ENCODE peak calls at places on chromosomes 1 and 21, in nine cellular contexts. M is HepG2, F is natural killer cell, R is fibroblast of mammary gland, Q is neural progenitor cell, P is nephron progenitor cell, J is osteocyte, O is K562, D is cardiac muscle cell. W is an unnamed sample.

GRCh38 chr1:220368352-220369265 is 96.4 kb upstream of the RAB3GAP2 start:
- DNase-seq in M (no peak), F (no peak), R (peak), Q (no peak), P (no peak), J (no peak), O (no peak), D (peak), W (peak)

GRCh38 chr1:151370211-151370911 is 2.1 kb downstream of the SELENBP1 start:
- DNase-seq in M (no peak), F (no peak), R (no peak), Q (no peak), P (no peak), J (no peak), O (peak), D (peak), W (no peak)

GRCh38 chr1:21541835-21542234 is 32.6 kb downstream of the ALPL start:
- DNase-seq in M (no peak), F (no peak), R (peak), Q (no peak), P (no peak), J (no peak), O (no peak), D (peak), W (no peak)

GRCh38 chr1:239909894-239910293 is 181.8 kb upstream of the FMN2 start:
- DNase-seq in M (no peak), F (no peak), R (peak), Q (peak), P (no peak), J (no peak), O (no peak), D (peak), W (no peak)

GRCh38 chr1:93744299-93744988 is 62.8 kb upstream of the BCAR3 start:
- DNase-seq in M (no peak), F (no peak), R (no peak), Q (no peak), P (no peak), J (no peak), O (no peak), D (no peak), W (no peak)

GRCh38 chr1:12435639-12436344 is 182.2 kb downstream of the DHRS3 start:
- DNase-seq in M (no peak), F (no peak), R (peak), Q (no peak), P (no peak), J (no peak), O (no peak), D (peak), W (peak)

GRCh38 chr1:42038261-42038660 is 114.9 kb upstream of the GUCA2B start:
- DNase-seq in M (no peak), F (no peak), R (no peak), Q (no peak), P (no peak), J (no peak), O (no peak), D (no peak), W (no peak)

GRCh38 chr1:203491664-203492485 is 2.1 kb upstream of the OPTC start:
- DNase-seq in M (no peak), F (no peak), R (no peak), Q (peak), P (no peak), J (no peak), O (no peak), D (no peak), W (no peak)

GRCh38 chr1:30852026-30852425 is 56.5 kb downstream of the SDC3 start:
- DNase-seq in M (no peak), F (no peak), R (no peak), Q (no peak), P (no peak), J (no peak), O (no peak), D (peak), W (no peak)

GRCh38 chr1:27862671-27863551 is 9.4 kb upstream of the THEMIS2 start:
- DNase-seq in M (no peak), F (no peak), R (peak), Q (no peak), P (no peak), J (no peak), O (no peak), D (peak), W (no peak)

GRCh38 chr1:26351591-26352337 is 2.2 kb downstream of the CRYBG2 start:
- DNase-seq in M (peak), F (no peak), R (peak), Q (peak), P (peak), J (no peak), O (no peak), D (no peak), W (no peak)

GRCh38 chr1:59814901-59815825 is at the start of gene HOOK1:
- DNase-seq in M (no peak), F (peak), R (no peak), Q (peak), P (no peak), J (no peak), O (no peak), D (no peak), W (no peak)

GRCh38 chr1:116870322-116870721 is 39.4 kb upstream of the PTGFRN start:
- DNase-seq in M (no peak), F (no peak), R (peak), Q (no peak), P (no peak), J (no peak), O (no peak), D (no peak), W (no peak)
- TF ChIP-seq CTCF in M (no peak), F (no peak), R (no peak), Q (no peak), P (no peak), J (no peak), O (no peak), D (no peak), W (no peak)

GRCh38 chr1:6393400-6394187 is at the start of gene ACOT7:
- DNase-seq in M (peak), F (peak), R (peak), Q (peak), P (peak), J (peak), O (peak), D (peak), W (peak)
- TF ChIP-seq CTCF in M (peak), F (no peak), R (peak), Q (no peak), P (no peak), J (peak), O (peak), D (peak), W (no peak)

GRCh38 chr1:101237229-101237837 is 514 bp downstream of the S1PR1 start:
- DNase-seq in M (no peak), F (no peak), R (peak), Q (peak), P (peak), J (no peak), O (no peak), D (peak), W (peak)

GRCh38 chr1:101238041-101238515 is 1.3 kb downstream of the S1PR1 start:
- DNase-seq in M (no peak), F (peak), R (no peak), Q (peak), P (peak), J (no peak), O (no peak), D (no peak), W (peak)

GRCh38 chr1:101238681-101239094 is 1.9 kb downstream of the S1PR1 start:
- DNase-seq in M (peak), F (peak), R (peak), Q (peak), P (peak), J (peak), O (peak), D (peak), W (peak)

GRCh38 chr1:101240041-101240430 is 3.2 kb downstream of the S1PR1 start:
- DNase-seq in M (no peak), F (no peak), R (no peak), Q (no peak), P (no peak), J (no peak), O (no peak), D (no peak), W (no peak)

DNA sequence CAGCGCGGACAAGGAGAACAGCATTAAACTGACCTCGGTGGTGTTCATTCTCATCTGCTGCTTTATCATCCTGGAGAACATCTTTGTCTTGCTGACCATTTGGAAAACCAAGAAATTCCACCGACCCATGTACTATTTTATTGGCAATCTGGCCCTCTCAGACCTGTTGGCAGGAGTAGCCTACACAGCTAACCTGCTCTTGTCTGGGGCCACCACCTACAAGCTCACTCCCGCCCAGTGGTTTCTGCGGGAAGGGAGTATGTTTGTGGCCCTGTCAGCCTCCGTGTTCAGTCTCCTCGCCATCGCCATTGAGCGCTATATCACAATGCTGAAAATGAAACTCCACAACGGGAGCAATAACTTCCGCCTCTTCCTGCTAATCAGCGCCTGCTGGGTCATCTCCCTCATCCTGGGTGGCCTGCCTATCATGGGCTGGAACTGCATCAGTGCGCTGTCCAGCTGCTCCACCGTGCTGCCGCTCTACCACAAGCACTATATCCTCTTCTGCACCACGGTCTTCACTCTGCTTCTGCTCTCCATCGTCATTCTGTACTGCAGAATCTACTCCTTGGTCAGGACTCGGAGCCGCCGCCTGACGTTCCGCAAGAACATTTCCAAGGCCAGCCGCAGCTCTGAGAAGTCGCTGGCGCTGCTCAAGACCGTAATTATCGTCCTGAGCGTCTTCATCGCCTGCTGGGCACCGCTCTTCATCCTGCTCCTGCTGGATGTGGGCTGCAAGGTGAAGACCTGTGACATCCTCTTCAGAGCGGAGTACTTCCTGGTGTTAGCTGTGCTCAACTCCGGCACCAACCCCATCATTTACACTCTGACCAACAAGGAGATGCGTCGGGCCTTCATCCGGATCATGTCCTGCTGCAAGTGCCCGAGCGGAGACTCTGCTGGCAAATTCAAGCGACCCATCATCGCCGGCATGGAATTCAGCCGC is 2.5 kb downstream of the S1PR1 start:
- DNase-seq in M (no peak), F (peak), R (no peak), Q (no peak), P (no peak), J (no peak), O (no peak), D (no peak), W (no peak)
- TF ChIP-seq CTCF in M (no peak), F (peak), R (no peak), Q (no peak), P (peak), J (peak), O (no peak), D (no peak), W (no peak)

GRCh38 chr1:198686069-198686728 is 47.4 kb downstream of the PTPRC start:
- DNase-seq in M (peak), F (no peak), R (peak), Q (no peak), P (no peak), J (no peak), O (no peak), D (peak), W (no peak)
- TF ChIP-seq CTCF in M (peak), F (peak), R (peak), Q (peak), P (no peak), J (peak), O (peak), D (peak), W (peak)

GRCh38 chr1:204619721-204620120 is 65.8 kb downstream of the LRRN2 start:
- DNase-seq in M (no peak), F (no peak), R (no peak), Q (peak), P (no peak), J (no peak), O (no peak), D (no peak), W (no peak)

GRCh38 chr1:204621391-204621790 is 64.1 kb downstream of the LRRN2 start:
- DNase-seq in M (no peak), F (no peak), R (no peak), Q (no peak), P (no peak), J (no peak), O (no peak), D (no peak), W (no peak)

GRCh38 chr1:204623365-204623893 is 62.1 kb downstream of the LRRN2 start:
- DNase-seq in M (peak), F (no peak), R (peak), Q (peak), P (peak), J (no peak), O (peak), D (peak), W (no peak)

GRCh38 chr1:204623894-204624361 is 61.6 kb downstream of the LRRN2 start:
- DNase-seq in M (peak), F (no peak), R (no peak), Q (peak), P (peak), J (no peak), O (peak), D (no peak), W (no peak)

GRCh38 chr1:204621996-204622395 is 63.5 kb downstream of the LRRN2 start:
- DNase-seq in M (no peak), F (no peak), R (no peak), Q (no peak), P (no peak), J (no peak), O (no peak), D (no peak), W (no peak)
- TF ChIP-seq CTCF in M (no peak), F (no peak), R (no peak), Q (no peak), P (no peak), J (no peak), O (no peak), D (no peak), W (no peak)

GRCh38 chr1:230210326-230210978 is 143.4 kb downstream of the GALNT2 start:
- DNase-seq in M (no peak), F (no peak), R (no peak), Q (no peak), P (no peak), J (no peak), O (no peak), D (peak), W (no peak)

GRCh38 chr1:230207598-230207997 is 140.6 kb downstream of the GALNT2 start:
- DNase-seq in M (no peak), F (no peak), R (no peak), Q (no peak), P (no peak), J (no peak), O (no peak), D (no peak), W (no peak)

GRCh38 chr1:230206976-230207375 is 139.9 kb downstream of the GALNT2 start:
- DNase-seq in M (no peak), F (no peak), R (no peak), Q (no peak), P (no peak), J (no peak), O (no peak), D (no peak), W (no peak)

GRCh38 chr1:230210979-230211336 is 143.9 kb downstream of the GALNT2 start:
- DNase-seq in M (no peak), F (no peak), R (no peak), Q (no peak), P (no peak), J (no peak), O (no peak), D (no peak), W (no peak)

DNA sequence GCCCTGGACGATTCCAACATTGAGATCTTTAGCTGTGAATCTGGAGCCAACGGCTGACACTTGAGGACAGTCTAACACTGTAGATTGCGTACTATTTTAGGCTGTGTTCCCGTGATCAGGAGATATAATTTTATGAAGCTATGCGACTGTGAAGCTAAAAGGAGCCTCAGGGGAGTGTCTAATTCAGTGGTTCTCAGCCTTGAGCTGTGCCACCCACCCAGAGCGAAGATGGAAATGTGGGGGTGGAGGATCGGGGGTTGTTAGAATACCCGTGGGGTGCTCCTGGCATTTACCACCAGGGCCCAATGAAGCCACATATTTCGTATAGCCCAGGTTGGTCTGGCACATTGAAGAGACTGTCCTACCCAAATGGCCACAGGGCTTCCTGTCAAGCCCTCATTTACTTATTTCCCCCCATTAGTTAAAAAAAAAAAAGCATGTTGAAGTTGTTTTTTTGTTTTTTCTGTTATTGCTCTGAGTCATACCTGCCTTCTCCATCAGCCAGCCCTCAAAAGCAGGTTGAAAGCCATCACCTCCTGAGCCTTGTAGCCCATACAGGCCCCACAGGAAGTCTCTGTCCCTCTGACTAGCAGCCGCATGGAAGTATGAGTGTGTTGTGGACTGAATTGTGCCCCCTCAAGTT is 141.7 kb downstream of the GALNT2 start:
- DNase-seq in M (no peak), F (peak), R (no peak), Q (no peak), P (no peak), J (no peak), O (no peak), D (no peak), W (peak)
- TF ChIP-seq CTCF in M (no peak), F (no peak), R (no peak), Q (no peak), P (no peak), J (no peak), O (no peak), D (no peak), W (no peak)

DNA sequence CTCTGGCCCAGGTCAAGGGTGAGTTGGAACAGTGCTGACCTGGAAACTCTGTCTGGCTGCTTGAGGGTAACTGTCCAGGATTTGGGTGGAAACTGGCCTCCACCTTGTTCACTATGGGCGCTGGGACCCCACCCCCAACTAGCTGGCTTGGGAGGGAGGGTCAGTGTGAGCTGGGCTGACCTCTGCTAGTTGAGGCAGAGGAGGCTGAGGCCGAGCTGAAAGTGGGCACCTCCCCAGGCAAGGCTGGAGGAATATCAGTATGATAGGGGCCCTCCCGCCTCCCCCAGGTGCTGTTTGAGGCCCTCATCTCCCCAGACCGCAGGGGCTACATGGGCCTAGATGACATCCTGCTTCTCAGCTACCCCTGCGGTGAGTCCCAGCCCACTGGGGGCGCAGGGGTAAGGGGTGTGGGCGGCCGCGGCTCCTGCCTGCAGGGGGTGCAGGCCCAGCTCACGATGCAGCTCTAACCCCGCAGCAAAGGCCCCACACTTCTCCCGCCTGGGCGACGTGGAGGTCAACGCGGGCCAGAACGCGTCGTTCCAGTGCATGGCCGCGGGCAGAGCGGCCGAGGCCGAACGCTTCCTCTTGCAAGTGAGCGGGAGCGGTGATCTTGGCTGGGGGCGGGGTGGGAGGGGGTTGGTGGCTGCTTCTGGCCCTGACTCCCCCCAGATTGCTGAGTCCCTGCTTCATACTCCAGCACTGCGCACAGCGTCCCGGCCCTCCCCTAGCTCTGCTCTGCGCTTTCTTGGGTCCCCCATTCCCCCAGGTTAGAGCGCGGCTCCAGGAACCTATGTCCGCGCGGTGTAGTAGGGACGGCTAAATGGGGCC is 22.9 kb downstream of the PTPRU start:
- DNase-seq in M (no peak), F (no peak), R (no peak), Q (peak), P (peak), J (no peak), O (peak), D (peak), W (no peak)
- TF ChIP-seq CTCF in M (no peak), F (no peak), R (no peak), Q (no peak), P (no peak), J (no peak), O (peak), D (no peak), W (no peak)

GRCh38 chr21:15062566-15062965 is 2.2 kb downstream of the NRIP1 start:
- DNase-seq in M (no peak), F (no peak), R (peak), Q (no peak), P (no peak), J (no peak), O (no peak), D (peak), W (peak)
- TF ChIP-seq CTCF in M (no peak), F (no peak), R (peak), Q (no peak), P (no peak), J (peak), O (no peak), D (peak), W (peak)

W was measured in GM13977.